ENCODE peak calls at places on chromosomes 13 and 19, in four cellular contexts. K, B, Z and Y are unnamed samples.

GRCh38 chr19:3179739-3180293 is 1.2 kb downstream of the S1PR4 start:
- DNase-seq in K (no peak), B (peak; percentile 48), Z (peak; percentile 36), Y (no peak)

GRCh38 chr13:87280139-87280538 is 391.0 kb upstream of the SLITRK5 start:
- DNase-seq in K (no peak), B (no peak), Z (no peak), Y (no peak)

GRCh38 chr13:49869514-49869913 is 66.6 kb downstream of the SPRYD7 start:
- DNase-seq in K (no peak), B (no peak), Z (no peak), Y (no peak)

GRCh38 chr13:46615888-46616531 is 63.0 kb downstream of the LRCH1 start:
- DNase-seq in K (no peak), B (no peak), Z (no peak), Y (no peak)

GRCh38 chr19:47275866-47276461 is 1.3 kb downstream of the INAFM1 start:
- DNase-seq in K (no peak), B (no peak), Z (no peak), Y (no peak)

GRCh38 chr19:4436231-4436630 is 21.4 kb downstream of the UBXN6 start:
- DNase-seq in K (no peak), B (no peak), Z (no peak), Y (no peak)

GRCh38 chr19:10453852-10454251 is 33.5 kb downstream of the PDE4A start:
- DNase-seq in K (no peak), B (no peak), Z (no peak), Y (no peak)

GRCh38 chr13:30323524-30323923 is 16.2 kb upstream of the KATNAL1 start:
- DNase-seq in K (no peak), B (no peak), Z (no peak), Y (no peak)

GRCh38 chr19:29259153-29259552 is 46.2 kb upstream of the UQCRFS1 start:
- DNase-seq in K (no peak), B (no peak), Z (no peak), Y (no peak)

GRCh38 chr13:51849145-51850101 is 4.4 kb upstream of the TMEM272 start:
- DNase-seq in K (no peak), B (no peak), Z (no peak), Y (no peak)

GRCh38 chr13:75993823-75994222 is 357.7 kb downstream of the LMO7 start:
- DNase-seq in K (no peak), B (no peak), Z (no peak), Y (no peak)

GRCh38 chr19:6071103-6071485 is 39.2 kb downstream of the RFX2 start:
- DNase-seq in K (no peak), B (no peak), Z (no peak), Y (no peak)

GRCh38 chr13:113842336-113843062 is 21.4 kb downstream of the GAS6 start:
- DNase-seq in K (no peak), B (no peak), Z (no peak), Y (no peak)

GRCh38 chr19:29966594-29967249 is 24.7 kb downstream of the URI1 start:
- DNase-seq in K (no peak), B (no peak), Z (no peak), Y (no peak)

GRCh38 chr13:104823709-104824108 is 1711.8 kb downstream of the EFNB2 start:
- DNase-seq in K (no peak), B (no peak), Z (no peak), Y (no peak)

GRCh38 chr13:19607523-19608078 is 25.9 kb upstream of the MPHOSPH8 start:
- DNase-seq in K (no peak), B (no peak), Z (no peak), Y (no peak)

GRCh38 chr19:40774916-40775631 is at the start of gene MIA:
- DNase-seq in K (no peak), B (no peak), Z (no peak), Y (no peak)

GRCh38 chr13:109782066-109782822 is 4.1 kb downstream of the IRS2 start:
- DNase-seq in K (no peak), B (no peak), Z (no peak), Y (no peak)

GRCh38 chr13:86907116-86907515 is 764.1 kb upstream of the SLITRK5 start:
- DNase-seq in K (no peak), B (no peak), Z (no peak), Y (no peak)

GRCh38 chr13:37656247-37656940 is 57.8 kb upstream of the POSTN start:
- DNase-seq in K (no peak), B (no peak), Z (no peak), Y (no peak)

GRCh38 chr13:114304346-114305034 is 9.8 kb upstream of the CHAMP1 start:
- DNase-seq in K (no peak), B (no peak), Z (no peak), Y (no peak)

GRCh38 chr13:27673911-27674310 is 52.2 kb downstream of the POLR1D start:
- DNase-seq in K (no peak), B (no peak), Z (no peak), Y (no peak)

GRCh38 chr13:20993661-20994440 is 67.5 kb downstream of the LATS2 start:
- DNase-seq in K (no peak), B (no peak), Z (no peak), Y (no peak)

GRCh38 chr13:20340136-20340758 is 108.1 kb upstream of the GJB6 start:
- DNase-seq in K (no peak), B (no peak), Z (no peak), Y (no peak)

GRCh38 chr19:46812898-46813569 is 24.6 kb upstream of the SLC1A5 start:
- DNase-seq in K (no peak), B (no peak), Z (no peak), Y (peak; percentile 77)

GRCh38 chr19:1141944-1142343 is 32.1 kb downstream of the SBNO2 start:
- DNase-seq in K (no peak), B (no peak), Z (no peak), Y (no peak)

GRCh38 chr13:95553614-95554385 is 1.3 kb downstream of the CLDN10 start:
- DNase-seq in K (no peak), B (no peak), Z (no peak), Y (no peak)

GRCh38 chr13:51286135-51287002 is 53.1 kb upstream of the SERPINE3 start:
- DNase-seq in K (peak; percentile 13), B (peak; percentile 72), Z (peak; percentile 63), Y (peak; percentile 82)

GRCh38 chr13:113454936-113455335 is 1.6 kb upstream of the ADPRHL1 start:
- DNase-seq in K (no peak), B (no peak), Z (no peak), Y (no peak)

GRCh38 chr13:88246239-88246638 is 575.1 kb downstream of the SLITRK5 start:
- DNase-seq in K (no peak), B (no peak), Z (no peak), Y (no peak)

GRCh38 chr13:39810091-39810877 is 154.8 kb downstream of the COG6 start:
- DNase-seq in K (no peak), B (no peak), Z (no peak), Y (no peak)

GRCh38 chr19:20503536-20503935 is 62.0 kb downstream of the ZNF737 start:
- DNase-seq in K (no peak), B (no peak), Z (no peak), Y (no peak)

GRCh38 chr19:42111811-42112210 is 20.4 kb downstream of the POU2F2 start:
- DNase-seq in K (no peak), B (no peak), Z (no peak), Y (no peak)

GRCh38 chr13:22929391-22930126 is 251.2 kb upstream of the SGCG start:
- DNase-seq in K (no peak), B (no peak), Z (no peak), Y (no peak)

GRCh38 chr19:3479177-3479818 is 1.0 kb downstream of the SMIM24 start:
- DNase-seq in K (no peak), B (no peak), Z (no peak), Y (no peak)

GRCh38 chr13:32733685-32734084 is 147.4 kb downstream of the PDS5B start:
- DNase-seq in K (no peak), B (no peak), Z (no peak), Y (no peak)

GRCh38 chr13:25085125-25085742 is 10.7 kb upstream of the PABPC3 start:
- DNase-seq in K (peak; percentile 11), B (no peak), Z (no peak), Y (no peak)

GRCh38 chr19:10163557-10163956 is 31.2 kb downstream of the DNMT1 start:
- DNase-seq in K (no peak), B (no peak), Z (no peak), Y (no peak)

GRCh38 chr19:47239152-47239551 is 8.2 kb upstream of the BBC3 start:
- DNase-seq in K (no peak), B (no peak), Z (no peak), Y (no peak)